ENCODE peak calls at places on chromosome 10, in four cellular contexts. V, Y, I and R are unnamed samples.

GRCh38 chr10:43421519-43421918 is 12.5 kb upstream of the HNRNPF start:
- DNase-seq in V (no peak), Y (no peak), I (no peak), R (no peak)

GRCh38 chr10:99399664-99400063 is 30.8 kb downstream of the GOT1 start:
- DNase-seq in V (no peak), Y (no peak), I (no peak), R (no peak)

GRCh38 chr10:96376483-96376882 is 17.7 kb upstream of the OPALIN start:
- DNase-seq in V (no peak), Y (no peak), I (no peak), R (no peak)

GRCh38 chr10:13882112-13882711 is 295.4 kb downstream of the PRPF18 start:
- DNase-seq in V (no peak), Y (no peak), I (peak), R (no peak)

GRCh38 chr10:107442035-107442505 is 277.6 kb upstream of the SORCS1 start:
- DNase-seq in V (no peak), Y (no peak), I (no peak), R (no peak)

GRCh38 chr10:59580257-59580863 is 129.3 kb downstream of the SLC16A9 start:
- DNase-seq in V (no peak), Y (no peak), I (no peak), R (no peak)

GRCh38 chr10:47255866-47256265 is 44.1 kb upstream of the GDF10 start:
- DNase-seq in V (no peak), Y (no peak), I (no peak), R (no peak)

GRCh38 chr10:94279835-94280709 is 82.7 kb downstream of the NOC3L start:
- DNase-seq in V (peak), Y (peak), I (peak), R (peak)

GRCh38 chr10:101856626-101857025 is 13.0 kb upstream of the KCNIP2 start:
- DNase-seq in V (no peak), Y (no peak), I (no peak), R (no peak)

GRCh38 chr10:102578782-102579181 is 65.5 kb upstream of the TRIM8 start:
- DNase-seq in V (no peak), Y (no peak), I (no peak), R (no peak)

GRCh38 chr10:78755877-78756455 is 312.8 kb upstream of the ZMIZ1 start:
- DNase-seq in V (no peak), Y (no peak), I (no peak), R (no peak)

GRCh38 chr10:126097558-126098215 is 201.3 kb downstream of the FANK1 start:
- DNase-seq in V (no peak), Y (no peak), I (no peak), R (no peak)

GRCh38 chr10:87656431-87657072 is 3.1 kb upstream of the PAPSS2 start:
- DNase-seq in V (no peak), Y (no peak), I (peak), R (no peak)

GRCh38 chr10:116271593-116272496 is 1.2 kb downstream of the GFRA1 start:
- DNase-seq in V (no peak), Y (no peak), I (peak), R (no peak)

GRCh38 chr10:91907914-91908357 is 1.4 kb downstream of the FGFBP3 start:
- DNase-seq in V (no peak), Y (no peak), I (no peak), R (no peak)

GRCh38 chr10:20674870-20675385 is 222.2 kb downstream of the NEBL start:
- DNase-seq in V (no peak), Y (no peak), I (peak), R (no peak)

GRCh38 chr10:33204049-33204448 is 130.4 kb downstream of the NRP1 start:
- DNase-seq in V (no peak), Y (no peak), I (no peak), R (no peak)

GRCh38 chr10:76396126-76396525 is 964.7 kb downstream of the LRMDA start:
- DNase-seq in V (no peak), Y (no peak), I (no peak), R (no peak)

GRCh38 chr10:47047127-47047504 is 135.9 kb downstream of the PTPN20 start:
- DNase-seq in V (no peak), Y (no peak), I (no peak), R (no peak)

GRCh38 chr10:4306871-4307270 is 519.1 kb upstream of the AKR1E2 start:
- DNase-seq in V (no peak), Y (no peak), I (no peak), R (no peak)

GRCh38 chr10:119243478-119243877 is 36.1 kb downstream of the GRK5 start:
- DNase-seq in V (no peak), Y (no peak), I (no peak), R (no peak)

GRCh38 chr10:127195041-127195506 is 1.3 kb downstream of the INSYN2A start:
- DNase-seq in V (no peak), Y (no peak), I (no peak), R (no peak)

GRCh38 chr10:7054915-7055314 is 355.9 kb downstream of the SFMBT2 start:
- DNase-seq in V (no peak), Y (no peak), I (no peak), R (no peak)

GRCh38 chr10:75049316-75050285 is 61.9 kb upstream of the SAMD8 start:
- DNase-seq in V (no peak), Y (no peak), I (no peak), R (no peak)

GRCh38 chr10:77899080-77899477 is 27.5 kb downstream of the DLG5 start:
- DNase-seq in V (no peak), Y (no peak), I (no peak), R (peak)

GRCh38 chr10:6445671-6446278 is 134.3 kb downstream of the PRKCQ start:
- DNase-seq in V (peak), Y (peak), I (no peak), R (peak)

GRCh38 chr10:42970451-42971250 is 106.2 kb upstream of the RET start:
- DNase-seq in V (no peak), Y (no peak), I (no peak), R (no peak)

GRCh38 chr10:100129424-100129823 is 47.8 kb upstream of the CPN1 start:
- DNase-seq in V (no peak), Y (no peak), I (no peak), R (peak)

GRCh38 chr10:93079663-93080349 is 6.1 kb downstream of the CYP26A1 start:
- DNase-seq in V (no peak), Y (no peak), I (no peak), R (no peak)

GRCh38 chr10:59037018-59037389 is 139.4 kb upstream of the PHYHIPL start:
- DNase-seq in V (no peak), Y (no peak), I (no peak), R (no peak)

GRCh38 chr10:52486840-52487611 is 172.9 kb downstream of the DKK1 start:
- DNase-seq in V (no peak), Y (no peak), I (no peak), R (no peak)

GRCh38 chr10:71232089-71232998 is 20.0 kb downstream of the UNC5B start:
- DNase-seq in V (no peak), Y (no peak), I (no peak), R (no peak)

GRCh38 chr10:53434413-53434812 is 661.8 kb upstream of the MBL2 start:
- DNase-seq in V (no peak), Y (no peak), I (no peak), R (no peak)

GRCh38 chr10:84329986-84330651 is 1.7 kb downstream of the CCSER2 start:
- DNase-seq in V (no peak), Y (no peak), I (no peak), R (no peak)

GRCh38 chr10:78913219-78914059 is 155.3 kb upstream of the ZMIZ1 start:
- DNase-seq in V (no peak), Y (no peak), I (peak), R (no peak)

GRCh38 chr10:50318129-50318528 is 66.8 kb upstream of the ASAH2 start:
- DNase-seq in V (no peak), Y (no peak), I (no peak), R (no peak)